ENCODE peak calls at places on chromosome X, in eight cellular contexts. V, A, N, L, Z, Y, E and X are unnamed samples. For H3K36me3 and H3K27me3, the result is how much of the 10 kb centered on the place peaks cover.

GRCh38 chrX:38861489-38861888 is 60.2 kb downstream of the MID1IP1 start:
- DNase-seq in Z (no peak), N (no peak), V (no peak), A (no peak), L (no peak), E (no peak), Y (peak), X (no peak)

GRCh38 chrX:124362072-124362471 is 15.7 kb downstream of the SH2D1A start:
- DNase-seq in Y (no peak), V (no peak), Z (no peak), N (no peak), L (no peak), A (no peak), E (no peak), X (no peak)

GRCh38 chrX:48472851-48473717 is 2.9 kb upstream of the FTSJ1 start:
- DNase-seq in A (peak), V (no peak), L (no peak), Y (no peak), Z (no peak), E (no peak), N (no peak), X (no peak)

GRCh38 chrX:108736509-108737479 is at the start of gene IRS4:
- DNase-seq in Z (peak), E (no peak), V (no peak), N (no peak), L (peak), Y (no peak), A (peak), X (no peak)

GRCh38 chrX:107601326-107601725 is 27.0 kb upstream of the PRPS1 start:
- DNase-seq in N (no peak), V (no peak), A (no peak), L (no peak), Y (no peak), Z (no peak), E (no peak), X (no peak)

GRCh38 chrX:31499120-31499519 is 427.3 kb upstream of the FTHL17 start:
- DNase-seq in Z (no peak), L (no peak), A (peak), V (no peak), Y (no peak), N (peak), E (no peak), X (no peak)

GRCh38 chrX:47143894-47144625 is 442 bp downstream of the NDUFB11 start:
- DNase-seq in V (peak), Y (no peak), A (peak), E (peak), L (no peak), Z (peak), N (no peak), X (no peak)

GRCh38 chrX:46637937-46638336 is 64.4 kb downstream of the CHST7 start:
- DNase-seq in E (no peak), N (no peak), A (no peak), Y (no peak), V (no peak), L (no peak), Z (no peak), X (no peak)

GRCh38 chrX:138014577-138014976 is 448.6 kb downstream of the ZIC3 start:
- DNase-seq in Y (no peak), Z (no peak), N (no peak), A (no peak), E (no peak), V (no peak), L (no peak), X (no peak)

GRCh38 chrX:104486691-104487090 is 79.3 kb upstream of the IL1RAPL2 start:
- DNase-seq in N (no peak), Y (no peak), A (no peak), Z (no peak), E (no peak), L (no peak), V (no peak), X (no peak)

GRCh38 chrX:93594780-93595179 is 78.6 kb downstream of the NAP1L3 start:
- DNase-seq in A (no peak), Y (no peak), V (no peak), L (no peak), Z (no peak), E (no peak), N (no peak), X (no peak)

GRCh38 chrX:150508018-150508417 is 60.4 kb upstream of the MTM1 start:
- DNase-seq in E (no peak), V (no peak), N (no peak), A (no peak), Y (no peak), L (no peak), Z (no peak), X (no peak)

GRCh38 chrX:136206916-136207315 is 44.3 kb downstream of the MAP7D3 start:
- DNase-seq in A (no peak), E (no peak), N (no peak), V (no peak), L (no peak), Z (no peak), Y (no peak), X (no peak)

GRCh38 chrX:123830309-123830708 is 29.5 kb upstream of the XIAP start:
- DNase-seq in E (peak), N (peak), L (peak), V (peak), A (no peak), Z (no peak), Y (no peak), X (no peak)

GRCh38 chrX:41670108-41670507 is 18.7 kb upstream of the GPR34 start:
- DNase-seq in E (no peak), L (no peak), V (no peak), Y (no peak), Z (no peak), A (no peak), N (no peak), X (no peak)

GRCh38 chrX:1661922-1662221 is 47.0 kb downstream of the ASMT start:
- DNase-seq in V (no peak), N (no peak), A (no peak), Y (no peak), L (no peak), E (no peak), Z (no peak), X (no peak)

GRCh38 chrX:149499766-149500165 is 5.3 kb downstream of the IDS start:
- DNase-seq in L (no peak), Z (no peak), E (no peak), V (no peak), A (no peak), N (no peak), Y (no peak), X (no peak)

GRCh38 chrX:154436597-154437397 is at the start of gene GDI1:
- DNase-seq in V (peak), L (no peak), Y (no peak), Z (peak), N (no peak), E (no peak), A (peak), X (peak)

DNA sequence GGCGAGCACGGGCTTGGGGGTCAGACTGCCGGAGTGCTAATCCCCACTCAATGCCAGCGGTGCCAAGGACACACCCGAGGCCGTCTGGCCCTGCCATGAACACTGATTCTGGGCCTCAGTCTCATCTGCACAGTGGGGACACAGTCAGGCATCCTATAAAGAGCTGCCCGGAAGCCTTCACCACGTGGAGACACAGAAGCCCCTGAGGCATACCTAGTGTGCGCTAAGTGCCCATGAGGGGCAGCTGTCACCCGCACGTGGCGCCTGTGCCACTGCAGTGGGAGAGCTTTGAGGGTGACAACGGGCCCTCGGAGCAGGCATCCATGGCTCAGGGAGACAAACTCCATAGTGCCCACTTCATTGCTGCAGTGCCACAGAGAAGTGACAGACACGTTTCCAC is 86.3 kb downstream of the PHKA2 start:
- DNase-seq in Z (no peak), Y (no peak), V (no peak), A (no peak), E (no peak), N (no peak), L (no peak), X (no peak)
- H3K36me3 ChIP-seq in Z (under half), Y (under half), V (under half), A (under half), E (under half), N (under half), L (under half), X (under half)

GRCh38 chrX:633043-633654 is 2.6 kb downstream of the SHOX start:
- DNase-seq in A (peak), V (no peak), N (no peak), Z (no peak), Y (no peak), L (no peak), E (no peak), X (no peak)
- H3K27me3 ChIP-seq in A (half or more), V (under half), N (half or more), Z (under half), Y (half or more), L (under half), E (half or more), X (half or more)

GRCh38 chrX:40172980-40173661 is 75.4 kb upstream of the BCOR start:
- DNase-seq in Z (no peak), A (no peak), N (no peak), L (no peak), E (peak), V (no peak), Y (no peak), X (no peak)
- H3K4me3 ChIP-seq in Z (peak), A (peak), N (no peak), L (peak), E (peak), V (peak), Y (peak), X (no peak)

GRCh38 chrX:40072246-40072645 is 25.5 kb downstream of the BCOR start:
- DNase-seq in E (no peak), A (no peak), L (no peak), Y (no peak), V (no peak), Z (no peak), N (no peak), X (no peak)
- H3K36me3 ChIP-seq in E (under half), A (under half), L (half or more), Y (under half), V (half or more), Z (under half), N (under half), X (under half)